ENCODE peak calls at places on chromosomes 13 and 19, in six cellular contexts. U is stomach, F is sigmoid colon, I is Panc1, W is GM12892, S is HCT116. P is an unnamed sample.

GRCh38 chr19:6728346-6728745 is 7.9 kb upstream of the C3 start:
- DNase-seq in U (no peak), I (no peak), W (no peak), F (peak; percentile 52), S (no peak), P (no peak)

GRCh38 chr13:45769072-45769471 is 67.0 kb downstream of the CBY2 start:
- DNase-seq in U (no peak), F (no peak), I (no peak), W (no peak), S (no peak), P (no peak)

GRCh38 chr19:6481541-6482342 is at the start of gene DENND1C:
- DNase-seq in U (peak; percentile 52), S (no peak), W (peak; percentile 72), I (no peak), F (no peak), P (peak; percentile 45)

GRCh38 chr13:114115191-114115671 is 17.2 kb downstream of the RASA3 start:
- DNase-seq in I (no peak), F (peak; percentile 72), S (no peak), U (peak; percentile 29), W (no peak), P (no peak)

GRCh38 chr13:52454459-52454824 is 836 bp upstream of the CKAP2 start:
- DNase-seq in U (no peak), W (peak; percentile 12), S (no peak), F (no peak), I (no peak), P (peak; percentile 69)

GRCh38 chr19:27776524-27776923 is 1436.4 kb downstream of the UQCRFS1 start:
- DNase-seq in U (no peak), W (no peak), I (no peak), F (no peak), S (no peak), P (no peak)

GRCh38 chr13:98201178-98201577 is 24.1 kb upstream of the RNF113B start:
- DNase-seq in I (no peak), S (no peak), U (no peak), F (no peak), W (no peak), P (no peak)

GRCh38 chr19:50178859-50179537 is 15.9 kb upstream of the IZUMO2 start:
- DNase-seq in S (no peak), W (no peak), U (no peak), I (no peak), F (no peak), P (peak; percentile 59)

GRCh38 chr19:919157-920050 is 2.3 kb downstream of the KISS1R start:
- DNase-seq in U (no peak), S (no peak), I (no peak), W (no peak), F (no peak), P (no peak)

GRCh38 chr13:30052127-30052526 is 201.7 kb upstream of the UBL3 start:
- DNase-seq in W (no peak), U (no peak), S (no peak), F (no peak), I (no peak), P (no peak)

GRCh38 chr19:52936958-52937334 is 13.7 kb upstream of the ZNF888 start:
- DNase-seq in S (no peak), F (peak; percentile 29), I (no peak), W (no peak), U (no peak), P (no peak)
- TF ChIP-seq POLR2AphosphoS5 in S (no peak), F (no peak), I (no peak), W (no peak), U (no peak), P (no peak)

GRCh38 chr19:48445256-48445605 is 552 bp upstream of the GRWD1 start:
- DNase-seq in U (no peak), I (no peak), W (no peak), S (peak; percentile 77), F (no peak), P (no peak)

GRCh38 chr19:48444933-48445194 is 919 bp upstream of the GRWD1 start:
- DNase-seq in S (no peak), W (no peak), F (no peak), U (no peak), I (no peak), P (no peak)

GRCh38 chr19:48446579-48446978 is 796 bp downstream of the GRWD1 start:
- DNase-seq in S (no peak), I (no peak), F (no peak), W (no peak), U (no peak), P (no peak)

GRCh38 chr19:48444129-48444932 is 1.5 kb upstream of the GRWD1 start:
- DNase-seq in I (no peak), U (no peak), F (no peak), W (no peak), S (no peak), P (no peak)

DNA sequence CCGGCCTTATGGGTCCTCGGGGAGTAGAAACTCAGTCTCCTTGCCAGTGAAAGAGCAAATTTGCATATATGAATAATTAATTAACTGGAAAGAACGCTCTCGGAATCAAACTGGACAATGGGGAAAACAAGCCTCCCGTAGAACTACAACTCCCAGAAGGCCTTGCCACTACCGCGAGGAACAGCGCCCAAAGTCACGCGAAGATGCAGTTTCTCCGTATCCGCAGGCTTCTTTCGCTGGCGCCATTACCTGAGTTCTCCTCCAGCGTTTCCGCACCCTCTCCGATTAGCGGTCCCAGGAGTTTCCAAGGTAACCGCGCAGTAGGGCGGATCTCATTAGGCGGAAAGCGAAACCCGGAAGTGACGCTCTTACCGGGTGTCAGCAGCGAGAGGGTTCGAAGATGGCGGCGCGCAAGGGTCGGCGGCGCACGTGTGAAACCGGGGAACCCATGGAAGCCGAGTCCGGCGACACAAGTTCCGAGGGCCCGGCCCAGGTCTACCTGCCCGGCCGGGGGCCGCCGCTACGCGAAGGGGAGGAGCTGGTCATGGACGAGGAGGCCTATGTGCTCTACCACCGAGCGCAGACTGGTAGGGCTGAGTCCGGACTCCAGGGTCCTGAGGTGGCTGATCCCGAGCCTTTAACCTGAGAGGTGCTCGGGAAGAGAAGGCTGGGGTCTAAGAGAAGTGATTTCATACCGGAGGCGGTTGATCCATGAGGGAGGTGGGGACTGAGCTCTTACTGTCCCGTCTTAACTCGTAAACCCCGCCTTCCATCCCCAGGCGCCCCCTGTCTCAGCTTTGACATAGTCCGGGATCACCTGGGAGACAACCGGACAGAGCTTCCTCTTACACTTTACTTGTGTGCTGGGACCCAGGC is at the start of gene GRWD1:
- DNase-seq in W (peak; percentile 95), U (peak; percentile 91), F (peak; percentile 97), I (peak; percentile 86), S (peak; percentile 95), P (peak; percentile 95)
- TF ChIP-seq POLR2AphosphoS5 in W (peak; percentile 84), U (peak; percentile 93), F (peak; percentile 49), I (peak; percentile 75), S (peak; percentile 66), P (peak; percentile 84)

GRCh38 chr13:112941349-112941748 is 27.7 kb upstream of the MCF2L start:
- DNase-seq in I (no peak), S (no peak), F (no peak), U (peak; percentile 22), W (no peak), P (no peak)

GRCh38 chr13:112943309-112944125 is 25.5 kb upstream of the MCF2L start:
- DNase-seq in F (peak; percentile 71), S (no peak), I (no peak), W (no peak), U (peak; percentile 61), P (no peak)

GRCh38 chr13:112938680-112939079 is 30.3 kb upstream of the MCF2L start:
- DNase-seq in W (no peak), U (no peak), S (no peak), F (peak; percentile 50), I (no peak), P (no peak)

GRCh38 chr13:112940236-112940635 is 28.8 kb upstream of the MCF2L start:
- DNase-seq in U (peak; percentile 24), F (peak; percentile 55), S (no peak), I (no peak), W (no peak), P (no peak)

DNA sequence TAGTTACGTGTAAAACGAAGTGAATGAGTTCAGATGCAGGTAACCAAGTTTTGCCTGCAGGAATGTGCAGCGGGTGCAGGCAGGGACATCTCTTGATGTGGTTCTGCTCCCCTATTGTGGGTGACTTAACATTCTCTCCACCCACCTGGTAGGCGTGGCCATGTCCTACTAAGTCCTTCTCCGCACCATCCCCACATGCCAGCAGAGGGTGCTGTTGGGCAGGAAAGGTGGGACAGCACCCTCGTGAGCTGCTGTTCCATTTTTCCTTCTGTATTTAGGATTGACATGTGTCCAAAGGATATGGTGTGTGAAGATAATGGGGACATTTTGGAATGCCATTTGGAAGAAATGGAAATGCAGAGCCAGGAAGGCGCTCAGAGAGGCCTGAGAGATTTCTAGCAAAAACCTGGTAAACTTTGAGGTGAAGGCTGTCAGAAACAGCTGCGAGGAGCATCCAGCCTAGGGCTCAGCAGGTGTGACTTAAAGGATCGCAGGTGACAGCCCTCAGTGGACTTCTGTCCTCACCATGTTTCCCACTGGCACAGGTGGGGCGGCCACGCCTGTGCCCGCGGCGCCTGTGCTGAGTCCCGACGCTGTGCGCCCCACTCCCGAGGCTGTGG is 26.2 kb upstream of the MCF2L start:
- DNase-seq in W (peak; percentile 81), U (peak; percentile 99), F (peak; percentile 96), I (peak; percentile 78), S (peak; percentile 91), P (peak; percentile 71)
- TF ChIP-seq POLR2AphosphoS5 in W (no peak), U (peak; percentile 85), F (no peak), I (no peak), S (no peak), P (no peak)

GRCh38 chr19:54319049-54319448 is 6.1 kb upstream of the LILRA5 start:
- DNase-seq in F (no peak), W (no peak), S (no peak), I (no peak), U (no peak), P (no peak)
- TF ChIP-seq POLR2AphosphoS5 in F (no peak), W (no peak), S (no peak), I (no peak), U (no peak), P (no peak)

DNA sequence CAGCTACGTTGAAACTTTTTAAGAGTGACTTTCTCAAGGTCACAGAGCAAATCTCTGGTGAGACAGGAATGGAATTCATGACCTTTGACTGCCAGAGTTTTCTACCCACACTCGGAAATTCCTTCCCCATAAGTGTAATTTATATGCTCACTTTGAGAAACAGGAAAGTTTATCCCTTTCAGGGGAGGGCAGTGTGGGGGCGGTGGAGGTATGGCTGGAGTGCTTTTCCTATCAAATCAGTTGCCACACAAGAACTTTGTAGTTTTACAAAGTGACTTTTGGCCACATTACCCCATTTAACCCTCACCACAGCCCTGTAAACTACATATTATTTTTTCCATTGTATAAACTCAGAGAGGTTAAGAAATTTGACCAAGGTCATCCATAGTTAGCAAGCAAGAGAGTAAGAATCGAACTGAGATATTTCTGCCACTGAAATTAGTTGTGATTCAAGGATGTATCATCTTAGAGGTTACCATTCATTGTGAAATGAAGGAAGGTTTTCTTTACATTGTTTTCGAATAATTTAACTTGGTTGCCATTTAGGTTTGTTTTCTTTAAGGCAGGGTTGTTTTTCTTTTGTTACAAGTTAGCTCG is 5.9 kb downstream of the KLF12 start:
- DNase-seq in F (no peak), U (no peak), I (no peak), W (no peak), S (no peak), P (no peak)
- TF ChIP-seq POLR2AphosphoS5 in F (no peak), U (no peak), I (no peak), W (no peak), S (no peak), P (no peak)